ENCODE peak calls at places on chromosomes 5 and 9, in four cellular contexts. F is fibroblast of mammary gland, I is HCT116, N is colonic mucosa. P is an unnamed sample.

GRCh38 chr5:138955013-138955660 is 80.0 kb upstream of the LRRTM2 start:
- DNase-seq in F (no peak), I (no peak), N (peak), P (no peak)

GRCh38 chr5:132002701-132003100 is 8.8 kb downstream of the ACSL6 start:
- DNase-seq in F (no peak), I (no peak), N (no peak), P (no peak)

GRCh38 chr9:118482311-118482710 is 778.1 kb downstream of the TLR4 start:
- DNase-seq in F (no peak), I (no peak), N (no peak), P (no peak)

GRCh38 chr5:136191304-136192014 is 1.5 kb downstream of the SMIM32 start:
- DNase-seq in F (peak), I (no peak), N (peak), P (peak)

GRCh38 chr5:949275-949543 is 56.5 kb downstream of the TRIP13 start:
- DNase-seq in F (no peak), I (no peak), N (no peak), P (no peak)

GRCh38 chr5:176573564-176574296 is 24.6 kb downstream of the CDHR2 start:
- DNase-seq in F (peak), I (peak), N (peak), P (peak)

GRCh38 chr9:134670042-134670525 is 28.5 kb downstream of the COL5A1 start:
- DNase-seq in F (peak), I (no peak), N (no peak), P (peak)

GRCh38 chr5:143896981-143897380 is 85.0 kb downstream of the HMHB1 start:
- DNase-seq in F (peak), I (no peak), N (no peak), P (peak)

GRCh38 chr9:69314547-69314946 is 10.5 kb upstream of the ENTREP1 start:
- DNase-seq in F (peak), I (no peak), N (no peak), P (peak)

GRCh38 chr5:78757269-78758053 is 108.9 kb upstream of the LHFPL2 start:
- DNase-seq in F (peak), I (no peak), N (no peak), P (peak)

GRCh38 chr5:78761831-78762230 is 113.3 kb upstream of the LHFPL2 start:
- DNase-seq in F (no peak), I (no peak), N (no peak), P (no peak)

GRCh38 chr5:78758169-78758839 is 109.7 kb upstream of the LHFPL2 start:
- DNase-seq in F (peak), I (no peak), N (no peak), P (peak)

GRCh38 chr5:78763659-78764189 is 115.2 kb upstream of the LHFPL2 start:
- DNase-seq in F (no peak), I (no peak), N (no peak), P (no peak)

DNA sequence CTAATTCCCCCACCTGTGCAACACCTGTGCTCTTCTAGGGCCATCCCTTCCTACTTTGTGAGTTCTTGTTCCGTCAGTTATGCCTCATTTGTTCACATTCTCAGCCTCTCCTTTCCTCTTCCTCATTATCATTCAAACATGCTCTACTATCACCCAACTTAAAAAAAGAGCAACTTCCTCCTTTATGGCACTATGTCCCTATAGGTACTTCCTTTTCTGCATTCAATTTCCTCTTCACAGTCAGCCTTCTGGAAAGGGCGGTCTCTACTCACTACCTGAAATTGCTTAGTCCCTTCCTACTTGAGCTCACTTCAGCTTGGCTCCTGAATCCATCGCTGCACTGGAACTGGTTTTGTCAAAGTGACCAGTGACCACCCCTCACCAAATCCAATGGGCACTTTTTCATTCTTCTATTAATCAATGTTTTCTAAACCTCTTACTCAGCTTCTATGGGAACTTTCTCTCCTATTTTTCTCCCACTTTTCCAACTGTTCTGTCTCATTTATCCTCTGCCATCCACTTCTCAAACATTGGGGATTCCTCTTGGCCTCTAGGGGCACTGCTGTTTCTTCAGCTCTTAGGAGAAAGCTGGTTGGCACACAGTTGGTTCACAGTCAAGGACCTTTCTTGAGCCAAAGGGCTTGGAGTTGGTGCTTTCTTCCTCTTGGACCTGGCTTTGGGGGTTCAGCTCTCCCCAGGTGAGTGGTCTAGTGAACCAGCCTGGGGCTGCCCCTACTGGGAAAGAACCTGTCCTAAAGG is 112.0 kb upstream of the LHFPL2 start:
- DNase-seq in F (no peak), I (no peak), N (no peak), P (no peak)
- TF ChIP-seq CTCF in F (peak), I (no peak), N (no peak), P (peak)

DNA sequence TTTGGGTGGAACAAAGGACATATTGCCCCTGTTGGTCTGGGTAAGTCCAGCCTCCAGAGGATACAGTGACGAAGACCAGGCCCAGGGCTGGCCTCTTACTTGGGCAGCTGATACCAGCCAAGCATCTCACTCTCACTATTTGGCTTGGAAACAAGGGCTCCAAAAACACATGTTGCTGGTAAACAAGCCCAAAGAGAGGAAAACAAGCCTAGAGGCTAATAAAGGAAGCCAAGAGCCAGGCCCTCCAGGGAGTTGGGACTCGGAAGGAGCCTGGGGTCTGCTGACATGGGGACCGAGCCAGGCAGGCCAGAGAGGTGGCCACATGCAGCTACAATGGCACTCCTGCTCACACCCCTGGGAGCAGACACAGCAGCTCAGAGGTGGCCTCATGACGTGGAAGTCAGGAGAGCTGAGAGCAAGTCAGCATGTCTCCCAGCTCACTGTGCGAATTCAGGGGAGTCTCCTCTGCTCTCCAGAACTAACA is 5.7 kb downstream of the SPARC start:
- DNase-seq in F (peak), I (no peak), N (no peak), P (no peak)
- H3K4me3 ChIP-seq in F (no peak), I (no peak), N (no peak), P (peak)

DNA sequence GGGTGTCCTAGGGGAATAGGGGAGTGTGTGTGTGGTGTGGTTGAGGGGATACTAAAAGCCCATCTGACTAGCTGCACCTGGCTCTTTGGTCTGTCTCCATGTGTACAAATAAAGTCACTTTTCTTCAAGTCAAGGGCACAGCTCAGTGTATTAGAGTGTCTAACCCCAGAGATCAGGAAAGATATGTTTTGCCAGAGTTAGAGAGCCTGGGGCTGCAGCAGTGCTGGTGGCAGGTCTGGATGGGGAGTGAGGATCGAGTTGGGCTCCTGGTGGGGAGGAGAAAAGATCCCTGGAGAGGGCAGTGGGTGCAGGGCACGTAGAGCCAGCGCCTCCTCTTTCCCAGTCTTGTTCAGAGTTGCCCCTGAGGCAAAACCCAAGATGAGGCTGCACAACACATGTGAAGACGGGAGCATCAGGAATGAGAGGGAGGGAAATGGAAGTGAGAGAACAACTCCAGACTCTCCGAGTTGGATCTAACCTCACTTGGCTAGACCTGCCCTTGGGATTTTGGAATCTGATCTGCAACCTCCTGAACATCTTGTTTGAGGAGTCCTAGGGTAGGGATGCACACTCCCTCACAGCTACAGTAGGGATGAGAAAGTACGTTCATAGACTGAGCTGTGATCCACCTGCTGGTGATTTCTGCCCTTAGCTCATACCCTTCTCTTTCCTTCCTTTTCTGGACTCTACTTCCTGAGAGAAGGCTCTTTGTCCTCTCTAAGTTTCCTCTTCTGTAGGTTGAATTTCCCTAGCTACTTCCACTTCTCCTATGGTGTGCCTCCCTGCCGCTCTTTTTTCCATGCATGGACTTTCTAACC is 309.9 kb downstream of the ZSWIM6 start:
- DNase-seq in F (peak), I (no peak), N (no peak), P (no peak)
- TF ChIP-seq CTCF in F (peak), I (no peak), N (no peak), P (peak)

GRCh38 chr5:141155540-141156374 is 5.9 kb downstream of the PCDHB6 start:
- DNase-seq in F (no peak), I (no peak), N (no peak), P (no peak)
- H3K4me3 ChIP-seq in F (no peak), I (no peak), N (no peak), P (no peak)

DNA sequence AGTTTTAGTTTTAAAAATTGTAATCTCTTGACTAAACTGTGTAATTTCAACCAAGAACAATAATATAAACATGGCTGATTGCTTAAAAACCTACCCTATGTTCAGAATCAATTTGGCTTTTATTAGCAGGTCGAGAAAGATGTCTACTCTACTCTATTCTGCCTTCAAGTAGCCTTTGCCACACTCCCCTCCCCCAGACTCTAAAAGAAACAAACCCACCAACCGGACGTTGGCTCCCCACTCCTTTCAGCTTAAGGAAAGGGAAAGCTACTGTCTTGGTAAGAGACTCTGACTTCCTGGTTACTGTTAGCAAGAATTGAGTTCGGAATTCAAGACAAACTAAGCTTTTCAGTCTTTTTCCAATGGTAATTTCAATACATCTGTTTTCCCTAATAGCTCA is 46.7 kb downstream of the TNFAIP8 start:
- DNase-seq in F (no peak), I (no peak), N (no peak), P (no peak)
- TF ChIP-seq CTCF in F (no peak), I (no peak), N (no peak), P (no peak)

GRCh38 chr5:80083115-80083890 is 48.2 kb downstream of the THBS4 start:
- DNase-seq in F (peak), I (peak), N (peak), P (peak)
- H3K4me3 ChIP-seq in F (peak), I (peak), N (no peak), P (peak)

GRCh38 chr5:164958688-164959087 is 1453.3 kb downstream of the MAT2B start:
- DNase-seq in F (peak), I (no peak), N (no peak), P (no peak)
- TF ChIP-seq CTCF in F (no peak), I (no peak), N (no peak), P (no peak)

P was measured in foreskin fibroblast.